ENCODE peak calls at places on chromosomes 16 and 17, in five cellular contexts. M, S, E, F and G are unnamed samples.

GRCh38 chr16:77596243-77596642 is 126.1 kb upstream of the NUDT7 start:
- DNase-seq in M (no peak), S (no peak), E (no peak), F (no peak), G (no peak)

GRCh38 chr17:29162082-29162908 is 17.9 kb downstream of the MYO18A start:
- DNase-seq in M (peak; percentile 37), S (no peak), E (no peak), F (no peak), G (no peak)

GRCh38 chr17:11986939-11987329 is 10.3 kb downstream of the ZNF18 start:
- DNase-seq in M (no peak), S (no peak), E (no peak), F (no peak), G (no peak)

GRCh38 chr16:727291-727977 is 528 bp downstream of the HAGHL start:
- DNase-seq in M (peak; percentile 83), S (no peak), E (no peak), F (peak; percentile 36), G (no peak)

GRCh38 chr16:80167657-80168056 is 373.1 kb upstream of the DYNLRB2 start:
- DNase-seq in M (no peak), S (no peak), E (no peak), F (no peak), G (no peak)

GRCh38 chr17:46817151-46817900 is 1.2 kb downstream of the WNT3 start:
- DNase-seq in M (no peak), S (no peak), E (no peak), F (no peak), G (no peak)

GRCh38 chr16:81519298-81520150 is 74.9 kb downstream of the CMIP start:
- DNase-seq in M (no peak), S (no peak), E (no peak), F (no peak), G (no peak)

GRCh38 chr17:68906638-68907037 is 48.6 kb downstream of the ABCA8 start:
- DNase-seq in M (no peak), S (no peak), E (no peak), F (no peak), G (no peak)

GRCh38 chr16:56559109-56559508 is 5.8 kb upstream of the MT4 start:
- DNase-seq in M (no peak), S (no peak), E (no peak), F (no peak), G (no peak)

GRCh38 chr17:69431835-69432234 is 17.3 kb downstream of the MAP2K6 start:
- DNase-seq in M (no peak), S (no peak), E (no peak), F (no peak), G (no peak)

GRCh38 chr16:1745900-1746692 is 25.2 kb downstream of the NME3 start:
- DNase-seq in M (no peak), S (no peak), E (no peak), F (no peak), G (no peak)

GRCh38 chr17:45954914-45955313 is 44.1 kb upstream of the STH start:
- DNase-seq in M (no peak), S (no peak), E (no peak), F (no peak), G (no peak)

GRCh38 chr16:68472581-68472980 is 24.3 kb upstream of the SMPD3 start:
- DNase-seq in M (no peak), S (no peak), E (no peak), F (no peak), G (no peak)

GRCh38 chr16:29230671-29231091 is 175.8 kb downstream of the NPIPB11 start:
- DNase-seq in M (no peak), S (peak; percentile 3), E (no peak), F (no peak), G (no peak)

GRCh38 chr17:76716146-76716833 is 5.5 kb upstream of the MXRA7 start:
- DNase-seq in M (no peak), S (peak; percentile 53), E (peak; percentile 15), F (peak; percentile 75), G (peak; percentile 73)

GRCh38 chr16:67185003-67185865 is 1.5 kb upstream of the MATCAP1 start:
- DNase-seq in M (peak; percentile 97), S (peak; percentile 95), E (peak; percentile 93), F (peak; percentile 88), G (peak; percentile 94)

GRCh38 chr16:35711958-35712357 is 2252.5 kb downstream of the TP53TG3F start:
- DNase-seq in M (no peak), S (no peak), E (no peak), F (no peak), G (no peak)

GRCh38 chr16:35711435-35711834 is 2252.0 kb downstream of the TP53TG3F start:
- DNase-seq in M (no peak), S (no peak), E (no peak), F (no peak), G (no peak)

GRCh38 chr16:35706901-35707300 is 2247.5 kb downstream of the TP53TG3F start:
- DNase-seq in M (no peak), S (no peak), E (no peak), F (no peak), G (no peak)
- H3K9me3 ChIP-seq in M (peaks cover 12% of the 10 kb centered on the region), S (no peaks in the 10 kb centered on the region), E (no peaks in the 10 kb centered on the region), F (no peaks in the 10 kb centered on the region), G (no peaks in the 10 kb centered on the region)

DNA sequence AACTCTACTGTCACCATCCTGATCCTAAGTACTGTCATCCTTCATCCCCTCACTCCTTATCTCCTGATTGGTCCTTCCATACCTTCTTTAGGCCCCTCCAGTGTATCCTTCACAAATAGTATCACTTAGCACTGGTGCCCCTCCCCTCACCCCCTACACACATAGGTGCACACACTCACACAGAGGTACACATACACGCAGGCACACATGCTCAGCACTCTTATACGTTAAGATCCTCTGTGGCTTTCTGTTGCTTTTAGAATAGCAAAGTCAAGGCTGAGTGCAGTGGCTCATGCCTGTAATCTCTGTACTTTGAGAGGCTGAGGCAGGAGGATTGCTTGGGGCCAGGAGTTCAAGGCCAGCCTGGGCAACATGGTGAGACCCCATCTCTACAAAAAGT is 32.1 kb downstream of the CDRT15 start:
- DNase-seq in M (no peak), S (no peak), E (no peak), F (no peak), G (no peak)
- H3K9me3 ChIP-seq in M (no peaks in the 10 kb centered on the region), S (no peaks in the 10 kb centered on the region), E (no peaks in the 10 kb centered on the region), F (no peaks in the 10 kb centered on the region), G (no peaks in the 10 kb centered on the region)

GRCh38 chr16:65773319-65773874 is 593.1 kb upstream of the CDH5 start:
- DNase-seq in M (no peak), S (no peak), E (no peak), F (no peak), G (no peak)
- H3K9me3 ChIP-seq in M (peaks cover 12% of the 10 kb centered on the region), S (no peaks in the 10 kb centered on the region), E (no peaks in the 10 kb centered on the region), F (no peaks in the 10 kb centered on the region), G (no peaks in the 10 kb centered on the region)

GRCh38 chr16:88886311-88886914 is 20.0 kb upstream of the PABPN1L start:
- DNase-seq in M (no peak), S (no peak), E (no peak), F (no peak), G (no peak)
- H3K9me3 ChIP-seq in M (no peaks in the 10 kb centered on the region), S (no peaks in the 10 kb centered on the region), E (no peaks in the 10 kb centered on the region), F (no peaks in the 10 kb centered on the region), G (no peaks in the 10 kb centered on the region)